ENCODE peak calls at places on chromosomes 7 and 10, in ten cellular contexts. B is uterus; F is gastrocnemius medialis; Z is MM.1S; W is ovary; J is CD8-positive, alpha-beta T cell; Y is body of pancreas; M is SJSA1; V is heart left ventricle; S is cardiac muscle cell. C is an unnamed sample. For H3K36me3 and H3K9me3, the result is how much of the 10 kb centered on the place peaks cover.

GRCh38 chr7:29987083-29987482 is 2.5 kb downstream of the SCRN1 start:
- DNase-seq in Z (no peak), V (no peak), Y (no peak), B (no peak), S (no peak), F (no peak), W (no peak), M (peak), J (no peak), C (no peak)

GRCh38 chr10:90929179-90929578 is 8.3 kb upstream of the ANKRD1 start:
- DNase-seq in J (no peak), M (no peak), Y (no peak), Z (no peak), W (no peak), V (no peak), S (no peak), F (no peak), B (no peak), C (no peak)

GRCh38 chr10:63702107-63702506 is 180.9 kb downstream of the REEP3 start:
- DNase-seq in W (no peak), Z (no peak), F (no peak), S (no peak), M (no peak), V (no peak), Y (no peak), J (no peak), B (no peak), C (no peak)

GRCh38 chr10:99983280-99983988 is 26.3 kb downstream of the DNMBP start:
- DNase-seq in Z (no peak), Y (peak), J (no peak), W (peak), F (peak), M (no peak), B (peak), V (peak), S (no peak), C (peak)

GRCh38 chr7:138606251-138606650 is 94.9 kb downstream of the SVOPL start:
- DNase-seq in M (no peak), Z (no peak), F (no peak), V (no peak), Y (no peak), B (no peak), W (no peak), J (no peak), S (no peak), C (no peak)

GRCh38 chr10:116470768-116471415 is 43.2 kb downstream of the PNLIPRP3 start:
- DNase-seq in Y (peak), J (no peak), S (no peak), V (no peak), B (no peak), F (no peak), Z (peak), W (no peak), M (no peak), C (no peak)

GRCh38 chr7:94375167-94375566 is 19.5 kb upstream of the COL1A2 start:
- DNase-seq in M (peak), J (no peak), Y (peak), F (peak), S (peak), V (peak), B (peak), W (peak), Z (no peak), C (peak)

GRCh38 chr10:68043030-68043429 is 32.1 kb downstream of the HERC4 start:
- DNase-seq in Y (no peak), S (no peak), J (no peak), W (no peak), M (no peak), V (no peak), F (no peak), Z (no peak), B (no peak), C (no peak)

GRCh38 chr7:155136619-155137243 is 66.6 kb downstream of the HTR5A start:
- DNase-seq in F (no peak), Y (no peak), M (no peak), J (no peak), W (no peak), Z (no peak), S (no peak), B (no peak), V (no peak), C (no peak)

GRCh38 chr7:97024209-97025129 is at the start of gene DLX5:
- DNase-seq in Y (no peak), F (no peak), S (no peak), V (no peak), Z (no peak), B (peak), W (peak), M (peak), J (no peak), C (no peak)

GRCh38 chr10:114374141-114374791 is 30.0 kb downstream of the AFAP1L2 start:
- DNase-seq in B (peak), F (peak), V (peak), Y (peak), S (no peak), J (no peak), M (no peak), Z (no peak), W (peak), C (peak)

GRCh38 chr7:42174391-42174848 is 62.6 kb downstream of the GLI3 start:
- DNase-seq in S (no peak), W (peak), F (peak), M (no peak), Z (no peak), Y (peak), B (peak), J (no peak), V (no peak), C (no peak)

GRCh38 chr10:89683911-89684310 is 17.5 kb upstream of the KIF20B start:
- DNase-seq in W (no peak), J (no peak), S (no peak), B (no peak), F (peak), V (no peak), Y (peak), Z (no peak), M (no peak), C (no peak)

GRCh38 chr7:104956753-104957450 is 57.1 kb upstream of the KMT2E start:
- DNase-seq in B (no peak), Y (no peak), Z (peak), V (no peak), S (no peak), M (peak), J (peak), F (no peak), W (no peak), C (no peak)

GRCh38 chr10:58412502-58412961 is 27.3 kb downstream of the TFAM start:
- DNase-seq in Z (no peak), F (no peak), V (no peak), M (peak), S (no peak), J (no peak), B (no peak), W (no peak), Y (no peak), C (no peak)

GRCh38 chr10:117248700-117249465 is 8.0 kb downstream of the SLC18A2 start:
- DNase-seq in B (no peak), F (no peak), W (no peak), Y (no peak), S (no peak), Z (no peak), J (no peak), V (no peak), M (no peak), C (no peak)

GRCh38 chr7:157468221-157469111 is 131.7 kb downstream of the DNAJB6 start:
- DNase-seq in S (no peak), Y (no peak), F (peak), J (no peak), V (no peak), B (no peak), M (no peak), Z (no peak), W (no peak), C (no peak)

GRCh38 chr7:66183700-66184099 is 21.4 kb upstream of the TPST1 start:
- DNase-seq in J (no peak), Y (peak), W (no peak), F (no peak), Z (no peak), V (no peak), S (no peak), M (no peak), B (no peak), C (no peak)

GRCh38 chr10:84293574-84294016 is 34.8 kb upstream of the CCSER2 start:
- DNase-seq in F (no peak), M (no peak), V (no peak), B (no peak), S (no peak), J (no peak), Y (no peak), Z (no peak), W (no peak), C (no peak)

GRCh38 chr10:71045188-71045841 is 156.9 kb upstream of the PCBD1 start:
- DNase-seq in M (no peak), B (no peak), Y (peak), J (no peak), F (no peak), W (no peak), Z (no peak), V (peak), S (no peak), C (no peak)

GRCh38 chr7:101216001-101216859 is 1.2 kb downstream of the PLOD3 start:
- DNase-seq in S (peak), J (no peak), B (no peak), V (no peak), Z (no peak), M (no peak), W (no peak), Y (peak), F (no peak), C (no peak)

GRCh38 chr7:129864042-129864441 is 88.7 kb downstream of the UBE2H start:
- DNase-seq in F (no peak), V (peak), J (no peak), S (no peak), Y (peak), Z (no peak), W (no peak), B (peak), M (no peak), C (no peak)

GRCh38 chr7:29375641-29376562 is 181.3 kb downstream of the CHN2 start:
- DNase-seq in W (no peak), F (no peak), S (no peak), V (no peak), Y (peak), J (no peak), B (no peak), M (no peak), Z (no peak), C (no peak)

GRCh38 chr7:78768859-78769258 is 684.6 kb downstream of the MAGI2 start:
- DNase-seq in W (no peak), S (peak), Y (no peak), F (no peak), J (no peak), V (no peak), B (no peak), Z (no peak), M (no peak), C (no peak)

GRCh38 chr10:19877466-19878255 is 61.4 kb downstream of the PLXDC2 start:
- DNase-seq in M (no peak), Z (no peak), F (no peak), Y (no peak), V (peak), W (no peak), S (no peak), B (no peak), J (no peak), C (no peak)

GRCh38 chr10:21336476-21337170 is 188.9 kb downstream of the SKIDA1 start:
- DNase-seq in F (no peak), S (peak), B (peak), M (peak), W (peak), V (peak), Y (peak), J (no peak), Z (no peak), C (peak)

GRCh38 chr7:117375380-117375779 is 51.9 kb downstream of the ASZ1 start:
- DNase-seq in V (no peak), B (no peak), W (no peak), F (no peak), Z (peak), S (no peak), J (no peak), Y (no peak), M (no peak), C (no peak)

GRCh38 chr10:10677479-10677878 is 340.2 kb upstream of the CELF2 start:
- DNase-seq in V (peak), Z (peak), W (peak), S (peak), Y (peak), F (peak), M (no peak), B (peak), J (peak), C (peak)

GRCh38 chr7:81600608-81601007 is 169.2 kb downstream of the HGF start:
- DNase-seq in Y (no peak), B (no peak), S (no peak), J (no peak), W (no peak), Z (no peak), M (no peak), V (no peak), F (no peak), C (no peak)

GRCh38 chr7:95511716-95512260 is 26.0 kb downstream of the ASB4 start:
- DNase-seq in V (peak), W (peak), B (peak), Y (peak), Z (peak), J (peak), M (peak), F (peak), S (peak), C (peak)

GRCh38 chr10:5564537-5565204 is 39.9 kb downstream of the CALML3 start:
- DNase-seq in W (peak), V (no peak), Z (no peak), J (peak), M (no peak), Y (no peak), S (no peak), B (no peak), F (no peak), C (no peak)

GRCh38 chr10:123741146-123741545 is 75.0 kb downstream of the GPR26 start:
- DNase-seq in S (no peak), B (no peak), J (no peak), W (no peak), M (no peak), F (no peak), Y (no peak), Z (no peak), V (no peak), C (no peak)

GRCh38 chr10:93468532-93469213 is 13.5 kb downstream of the MYOF start:
- DNase-seq in Z (no peak), F (no peak), B (peak), V (no peak), W (no peak), J (no peak), Y (peak), S (no peak), M (peak), C (no peak)

GRCh38 chr7:99102809-99103690 is 40.9 kb downstream of the SMURF1 start:
- DNase-seq in B (no peak), W (no peak), V (no peak), Z (no peak), S (no peak), J (no peak), F (no peak), M (peak), Y (no peak), C (no peak)

DNA sequence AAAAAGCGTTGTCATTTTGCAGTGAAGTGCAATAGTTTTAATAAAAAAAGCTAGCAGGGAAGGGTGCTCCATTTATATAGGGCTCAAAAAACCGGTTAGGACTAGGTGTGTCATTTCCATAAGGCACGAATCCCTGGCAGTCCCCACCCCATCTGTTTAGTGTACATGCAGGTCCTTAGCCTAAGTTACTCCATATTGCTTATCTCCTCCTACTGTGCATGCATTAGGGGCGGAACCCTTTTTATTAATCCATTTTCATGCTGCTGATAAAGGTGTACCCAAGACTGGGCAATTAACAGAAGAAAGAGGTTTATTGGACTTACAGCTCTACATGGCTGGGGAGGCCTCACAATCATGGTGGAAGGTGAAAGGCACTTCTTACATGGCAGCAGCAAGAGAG is 301.4 kb downstream of the ABCA13 start:
- DNase-seq in W (no peak), Z (no peak), S (no peak), M (no peak), J (no peak), F (no peak), V (no peak), Y (no peak), B (no peak), C (no peak)
- H3K4me3 ChIP-seq in W (no peak), Z (no peak), S (no peak), M (no peak), J (no peak), F (no peak), V (no peak), Y (no peak), B (no peak), C (no peak)

GRCh38 chr7:130887182-130888016 is 153.4 kb upstream of the KLF14 start:
- DNase-seq in B (no peak), V (no peak), J (no peak), F (peak), W (no peak), Y (no peak), S (no peak), M (peak), Z (no peak), C (no peak)
- H3K36me3 ChIP-seq in B (under half), V (under half), J (under half), F (under half), W (under half), Y (under half), S (under half), M (half or more), Z (under half), C (under half)

GRCh38 chr7:19262794-19263193 is 117.6 kb upstream of the FERD3L start:
- DNase-seq in J (no peak), F (no peak), W (no peak), Y (no peak), M (no peak), B (no peak), S (no peak), Z (no peak), V (no peak), C (no peak)
- H3K9me3 ChIP-seq in J (under half), F (under half), W (under half), Y (under half), M (under half), B (under half), S (under half), Z (under half), V (under half), C (under half)

GRCh38 chr10:7872041-7872442 is 53.7 kb downstream of the TAF3 start:
- DNase-seq in J (no peak), V (no peak), Y (no peak), F (no peak), S (peak), Z (peak), W (no peak), M (peak), B (no peak), C (no peak)
- H3K4me3 ChIP-seq in J (no peak), V (peak), Y (no peak), F (no peak), S (no peak), Z (no peak), W (peak), M (no peak), B (no peak), C (peak)